ENCODE peak calls at places on chromosomes 6 and 20, in four cellular contexts. N is H1, L is HepG2, V is K562. B is an unnamed sample.

GRCh38 chr20:49515588-49515987 is 33.1 kb upstream of the KCNB1 start:
- DNase-seq in L (no peak), N (no peak), V (no peak), B (no peak)

GRCh38 chr6:26421259-26422144 is 18.8 kb upstream of the BTN3A3 start:
- DNase-seq in N (peak; percentile 34), V (peak; percentile 94), L (peak; percentile 93), B (peak; percentile 82)

GRCh38 chr6:121522265-121522664 is 86.8 kb downstream of the GJA1 start:
- DNase-seq in L (no peak), N (no peak), V (no peak), B (no peak)

GRCh38 chr6:3500262-3501001 is 43.6 kb upstream of the SLC22A23 start:
- DNase-seq in V (no peak), L (peak; percentile 42), N (no peak), B (no peak)

GRCh38 chr6:44776344-44776743 is 388.8 kb downstream of the CDC5L start:
- DNase-seq in V (no peak), L (no peak), N (no peak), B (no peak)

GRCh38 chr6:45209762-45210161 is 118.4 kb upstream of the RUNX2 start:
- DNase-seq in V (no peak), N (no peak), L (no peak), B (no peak)

GRCh38 chr6:140398076-140398475 is 1023.6 kb upstream of the CITED2 start:
- DNase-seq in V (no peak), N (no peak), L (no peak), B (no peak)

GRCh38 chr6:37357860-37358259 is 4.1 kb downstream of the RNF8 start:
- DNase-seq in L (no peak), N (no peak), V (no peak), B (no peak)

GRCh38 chr6:17313971-17314370 is 32.8 kb downstream of the RBM24 start:
- DNase-seq in V (no peak), N (no peak), L (no peak), B (no peak)

GRCh38 chr6:12725263-12725662 is 8.7 kb downstream of the PHACTR1 start:
- DNase-seq in L (no peak), N (no peak), V (no peak), B (no peak)

GRCh38 chr6:153442096-153442495 is 311.0 kb upstream of the RGS17 start:
- DNase-seq in V (no peak), N (no peak), L (no peak), B (no peak)

GRCh38 chr6:136318676-136319075 is 29.0 kb upstream of the BCLAF1 start:
- DNase-seq in V (no peak), L (no peak), N (no peak), B (no peak)

GRCh38 chr6:84739866-84740208 is 24.6 kb downstream of the TBX18 start:
- DNase-seq in L (no peak), N (no peak), V (no peak), B (no peak)

GRCh38 chr6:3328796-3329195 is 70.0 kb downstream of the PSMG4 start:
- DNase-seq in V (no peak), N (no peak), L (no peak), B (no peak)

GRCh38 chr6:67433124-67433523 is 1202.0 kb upstream of the ADGRB3 start:
- DNase-seq in N (no peak), L (no peak), V (no peak), B (no peak)

GRCh38 chr6:24918641-24919403 is 16.9 kb downstream of the RIPOR2 start:
- DNase-seq in N (no peak), V (no peak), L (no peak), B (peak; percentile 17)

GRCh38 chr6:21031182-21031581 is 496.9 kb downstream of the CDKAL1 start:
- DNase-seq in V (no peak), N (no peak), L (no peak), B (no peak)

GRCh38 chr6:3419624-3420272 is 37.1 kb downstream of the SLC22A23 start:
- DNase-seq in L (peak; percentile 87), V (no peak), N (no peak), B (no peak)

GRCh38 chr20:3797592-3798404 is 1.7 kb downstream of the CDC25B start:
- DNase-seq in N (no peak), V (peak; percentile 59), L (peak; percentile 85), B (peak; percentile 11)

GRCh38 chr6:13992417-13993055 is 67.8 kb downstream of the RNF182 start:
- DNase-seq in L (no peak), V (peak; percentile 76), N (no peak), B (no peak)

DNA sequence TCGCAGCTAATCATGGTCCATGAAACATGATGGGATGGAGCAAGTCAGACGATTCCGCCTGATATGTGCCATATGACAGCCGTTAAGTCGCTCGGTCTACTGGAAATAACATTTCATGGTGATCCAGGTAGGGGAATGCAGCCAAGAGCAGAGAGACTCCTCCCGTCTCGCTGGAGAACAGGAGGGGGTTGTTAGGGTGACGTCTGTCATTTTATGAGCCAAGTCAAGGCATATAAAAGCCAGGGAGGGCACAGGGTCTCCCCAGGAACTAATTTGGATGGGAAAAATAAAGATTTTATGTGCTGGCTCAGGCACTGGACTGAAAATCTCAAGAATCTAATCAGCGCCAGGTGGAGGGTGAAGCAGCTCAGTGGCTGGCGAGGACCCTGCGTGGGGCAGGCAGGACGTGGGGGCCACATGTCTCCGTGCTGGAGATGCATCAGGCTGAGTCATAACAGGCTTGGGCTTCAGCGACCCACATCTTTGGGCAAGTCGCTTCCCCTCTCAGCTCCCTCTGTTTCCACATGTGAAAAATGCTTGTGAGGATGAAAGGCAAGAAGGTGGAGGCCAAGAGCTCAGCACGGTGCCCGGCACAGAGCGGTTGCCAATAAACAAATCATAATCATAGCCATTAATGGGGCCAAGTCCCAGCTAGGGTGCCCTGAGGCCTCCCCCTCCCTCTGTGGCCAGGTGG is 234.6 kb downstream of the ANKRD60 start:
- DNase-seq in N (no peak), L (no peak), V (no peak), B (no peak)
- TF ChIP-seq TAF1 in N (no peak), L (no peak), V (no peak), B (no peak)

DNA sequence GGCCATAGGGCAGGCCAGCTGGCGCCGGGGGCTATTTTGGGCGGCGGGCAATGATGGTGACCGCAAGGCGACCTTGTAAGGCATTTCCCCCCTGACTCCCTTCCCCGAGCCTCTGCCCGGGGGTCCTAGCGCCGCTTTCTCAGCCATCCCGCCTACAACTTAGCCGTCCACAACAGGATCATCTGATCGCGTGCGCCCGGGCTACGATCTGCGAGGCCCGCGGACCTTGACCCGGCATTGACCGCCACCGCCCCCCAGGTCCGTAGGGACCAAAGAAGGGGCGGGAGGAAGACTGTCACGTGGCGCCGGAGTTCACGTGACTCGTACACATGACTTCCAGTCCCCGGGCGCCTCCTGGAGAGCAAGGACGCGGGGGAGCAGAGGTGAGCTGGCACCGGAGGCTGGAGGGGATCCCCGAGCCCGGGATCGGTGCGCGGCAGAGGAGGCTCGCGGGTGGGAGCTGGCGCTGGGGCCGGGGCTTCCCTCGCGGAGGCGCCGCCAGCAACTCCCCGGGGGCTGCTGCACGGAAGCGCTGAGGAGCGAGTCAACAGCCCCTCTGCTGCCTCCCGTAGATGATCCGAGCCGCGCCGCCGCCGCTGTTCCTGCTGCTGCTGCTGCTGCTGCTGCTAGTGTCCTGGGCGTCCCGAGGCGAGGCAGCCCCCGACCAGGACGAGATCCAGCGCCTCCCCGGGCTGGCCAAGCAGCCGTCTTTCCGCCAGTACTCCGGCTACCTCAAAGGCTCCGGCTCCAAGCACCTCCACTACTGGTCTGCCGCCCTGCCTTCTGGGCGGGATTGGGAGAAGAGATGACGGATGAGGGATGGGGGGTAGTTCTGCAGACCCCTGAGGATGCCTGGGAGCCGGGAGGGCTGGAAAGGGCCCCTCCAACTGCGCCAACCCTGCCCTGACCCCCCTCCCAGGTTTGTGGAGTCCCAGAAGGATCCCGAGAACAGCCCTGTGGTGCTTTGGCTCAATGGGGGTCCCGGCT is at the start of the genes CTSA and NEURL2:
- DNase-seq in L (peak; percentile 98), V (peak; percentile 98), N (peak; percentile 79), B (peak; percentile 99)
- TF ChIP-seq SIN3A in L (peak; percentile 100), V (peak; percentile 100), N (peak; percentile 99), B (peak; percentile 81)

GRCh38 chr20:63505281-63505680 is 6.4 kb upstream of the EEF1A2 start:
- DNase-seq in V (no peak), L (no peak), N (no peak), B (no peak)

GRCh38 chr20:63507083-63507743 is 8.3 kb upstream of the EEF1A2 start:
- DNase-seq in V (no peak), L (no peak), N (no peak), B (no peak)

GRCh38 chr20:63505723-63506122 is 6.8 kb upstream of the EEF1A2 start:
- DNase-seq in V (no peak), N (no peak), L (no peak), B (no peak)

GRCh38 chr20:63509088-63509564 is 10.2 kb upstream of the EEF1A2 start:
- DNase-seq in N (no peak), V (no peak), L (no peak), B (no peak)

DNA sequence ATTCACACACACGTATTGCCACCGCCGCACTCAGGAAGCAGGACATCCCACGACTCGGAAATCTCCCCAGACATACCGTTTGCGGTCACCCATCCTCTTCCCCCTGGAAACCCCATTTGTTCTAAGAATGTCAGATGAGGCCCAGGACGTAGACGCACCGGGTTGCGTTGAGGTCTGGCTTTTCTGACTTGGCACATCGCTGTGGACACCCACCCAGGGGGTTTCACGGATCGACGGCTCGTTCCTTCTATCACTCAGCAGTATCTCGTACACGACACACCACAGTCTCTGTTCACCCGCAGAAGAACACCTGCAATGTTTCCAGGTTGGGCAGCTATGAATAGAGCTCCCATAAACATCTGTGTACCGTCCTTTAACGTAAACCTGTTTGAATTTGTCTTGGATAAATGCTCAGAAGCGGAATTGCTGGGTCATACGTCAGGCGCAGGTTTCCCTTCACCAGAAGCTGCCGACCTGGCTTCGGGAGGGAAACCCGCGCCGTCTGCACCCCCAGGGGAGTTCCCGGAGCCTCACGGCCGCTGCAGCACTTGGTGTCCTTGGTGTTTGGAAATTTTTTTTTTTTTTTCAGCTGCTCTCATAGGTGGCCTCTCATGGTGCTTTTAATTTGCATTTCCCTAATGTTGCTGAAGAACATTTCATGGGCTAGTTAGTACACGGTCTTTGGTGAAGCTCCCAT is 9.3 kb upstream of the EEF1A2 start:
- DNase-seq in L (no peak), N (no peak), V (no peak), B (no peak)
- TF ChIP-seq TAF1 in L (no peak), N (no peak), V (no peak), B (no peak)

GRCh38 chr6:170456334-170456733 is 96.8 kb downstream of the PSMB1 start:
- DNase-seq in V (no peak), N (no peak), L (no peak), B (no peak)

GRCh38 chr6:170456886-170457698 is 96.0 kb downstream of the PSMB1 start:
- DNase-seq in N (no peak), L (no peak), V (no peak), B (no peak)

GRCh38 chr6:170454512-170455285 is 98.4 kb downstream of the PSMB1 start:
- DNase-seq in N (no peak), V (no peak), L (no peak), B (peak; percentile 62)

GRCh38 chr6:170453586-170454511 is 99.3 kb downstream of the PSMB1 start:
- DNase-seq in V (no peak), N (no peak), L (no peak), B (no peak)

DNA sequence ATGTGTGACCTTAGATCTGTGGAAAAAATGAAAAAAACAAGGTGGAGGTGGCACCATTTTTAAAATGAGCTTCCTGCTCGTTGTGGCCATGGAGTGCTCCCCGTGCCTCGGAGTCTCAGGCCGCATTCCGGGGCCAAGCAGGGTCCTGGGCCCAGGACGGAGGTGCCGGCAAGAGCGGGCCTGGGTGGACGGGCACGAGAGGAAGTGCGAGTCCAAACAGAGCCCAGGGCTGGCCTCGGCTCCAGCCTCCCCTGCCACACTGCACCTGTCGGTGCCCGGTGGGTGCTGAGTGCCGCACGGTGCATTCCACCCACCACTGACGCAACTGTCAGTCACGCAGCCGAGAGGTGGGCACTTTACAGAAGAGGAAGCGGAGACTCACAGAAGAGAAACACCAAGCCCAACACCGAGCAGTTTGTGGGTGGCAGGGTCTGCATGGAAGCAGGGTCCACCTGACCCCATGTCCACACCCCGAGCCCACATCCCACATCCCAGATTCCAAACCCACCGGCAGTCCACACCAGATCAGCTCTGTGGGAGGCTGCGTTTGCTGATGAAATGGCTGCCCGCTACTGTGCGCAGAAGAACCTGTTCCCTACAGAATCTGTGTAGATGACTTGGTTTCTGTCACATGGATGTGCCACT is 97.7 kb downstream of the PSMB1 start:
- DNase-seq in L (no peak), V (no peak), N (no peak), B (no peak)
- TF ChIP-seq SIN3A in L (no peak), V (no peak), N (no peak), B (no peak)